ENCODE peak calls at places on chromosomes 11 and 22, in five cellular contexts. P is A172, G is nucleus accumbens, B is Kasumi-1, L is glomerular endothelial cell. A is an unnamed sample.

GRCh38 chr22:46539169-46539568 is 1.7 kb upstream of the CELSR1 start:
- DNase-seq in P (peak; percentile 21), G (no peak), B (no peak), L (no peak), A (no peak)

GRCh38 chr11:1513326-1514296 is 27.0 kb upstream of the MOB2 start:
- DNase-seq in P (no peak), G (no peak), B (no peak), L (no peak), A (no peak)

GRCh38 chr11:75077316-75077715 is 19.4 kb downstream of the OR2AT4 start:
- DNase-seq in P (no peak), G (no peak), B (no peak), L (no peak), A (no peak)

GRCh38 chr22:30655532-30655931 is 12.1 kb downstream of the DUSP18 start:
- DNase-seq in P (no peak), G (no peak), B (no peak), L (no peak), A (no peak)

GRCh38 chr11:67315325-67315909 is 12.1 kb downstream of the SSH3 start:
- DNase-seq in P (no peak), G (no peak), B (no peak), L (no peak), A (no peak)

GRCh38 chr22:49997932-49998717 is 14.4 kb downstream of the IL17REL start:
- DNase-seq in P (no peak), G (no peak), B (no peak), L (no peak), A (no peak)

GRCh38 chr11:66880484-66881211 is 23.8 kb downstream of the LRFN4 start:
- DNase-seq in P (no peak), G (peak; percentile 35), B (peak; percentile 57), L (no peak), A (peak; percentile 80)

GRCh38 chr11:101974255-101974654 is 57.9 kb upstream of the ANGPTL5 start:
- DNase-seq in P (no peak), G (no peak), B (no peak), L (no peak), A (no peak)

GRCh38 chr22:35425971-35426800 is 26.2 kb downstream of the MCM5 start:
- DNase-seq in P (peak; percentile 42), G (no peak), B (no peak), L (no peak), A (no peak)

GRCh38 chr11:78417175-78417887 is at the start of gene GAB2:
- DNase-seq in P (no peak), G (no peak), B (no peak), L (no peak), A (no peak)

GRCh38 chr22:29171721-29172120 is 34.0 kb upstream of the EMID1 start:
- DNase-seq in P (no peak), G (no peak), B (no peak), L (no peak), A (no peak)

GRCh38 chr22:50599816-50600454 is 658 bp upstream of the MAPK8IP2 start:
- DNase-seq in P (no peak), G (peak; percentile 26), B (peak; percentile 46), L (no peak), A (no peak)

GRCh38 chr22:20268350-20269012 is 363 bp upstream of the RTN4R start:
- DNase-seq in P (no peak), G (peak; percentile 36), B (peak; percentile 19), L (no peak), A (peak; percentile 9)

GRCh38 chr11:61603667-61604066 is 22.8 kb upstream of the SYT7 start:
- DNase-seq in P (no peak), G (no peak), B (no peak), L (no peak), A (no peak)

GRCh38 chr11:78039391-78039918 is 16.4 kb upstream of the KCTD14 start:
- DNase-seq in P (no peak), G (no peak), B (no peak), L (no peak), A (no peak)

GRCh38 chr11:61024938-61025818 is 53.7 kb downstream of the CD6 start:
- DNase-seq in P (no peak), G (no peak), B (no peak), L (no peak), A (no peak)

GRCh38 chr11:61949169-61950034 is 749 bp upstream of the BEST1 start:
- DNase-seq in P (peak; percentile 79), G (peak; percentile 87), B (peak; percentile 24), L (no peak), A (peak; percentile 79)

GRCh38 chr11:73592640-73593039 is 5.3 kb downstream of the FAM168A start:
- DNase-seq in P (no peak), G (no peak), B (no peak), L (no peak), A (no peak)

GRCh38 chr11:13577881-13578280 is 82.1 kb upstream of the PTH start:
- DNase-seq in P (no peak), G (no peak), B (no peak), L (no peak), A (no peak)

GRCh38 chr11:44208976-44209603 is 100.8 kb downstream of the ALX4 start:
- DNase-seq in P (no peak), G (no peak), B (no peak), L (no peak), A (no peak)

GRCh38 chr22:46178755-46179505 is 28.6 kb downstream of the PPARA start:
- DNase-seq in P (no peak), G (no peak), B (no peak), L (no peak), A (no peak)

GRCh38 chr22:38674888-38675287 is 6.9 kb upstream of the TOMM22 start:
- DNase-seq in P (no peak), G (no peak), B (no peak), L (no peak), A (no peak)

GRCh38 chr22:20940904-20941385 is 23.7 kb downstream of the CRKL start:
- DNase-seq in P (no peak), G (no peak), B (no peak), L (no peak), A (no peak)

GRCh38 chr22:46201059-46201757 is 48.9 kb downstream of the CDPF1 start:
- DNase-seq in P (no peak), G (no peak), B (no peak), L (no peak), A (no peak)

GRCh38 chr11:62547691-62548281 is 1.2 kb upstream of the AHNAK start:
- DNase-seq in P (peak; percentile 60), G (no peak), B (no peak), L (no peak), A (no peak)

GRCh38 chr11:123544631-123545375 is 109.6 kb downstream of the SCN3B start:
- DNase-seq in P (no peak), G (peak; percentile 44), B (no peak), L (no peak), A (peak; percentile 51)

GRCh38 chr22:37619991-37620390 is 11.4 kb downstream of the GGA1 start:
- DNase-seq in P (no peak), G (no peak), B (no peak), L (no peak), A (no peak)

GRCh38 chr11:62491571-62492329 is 54.9 kb downstream of the AHNAK start:
- DNase-seq in P (no peak), G (no peak), B (no peak), L (no peak), A (no peak)

GRCh38 chr11:63826471-63827190 is 12.3 kb upstream of the MARK2 start:
- DNase-seq in P (no peak), G (no peak), B (no peak), L (no peak), A (no peak)

GRCh38 chr11:75802913-75803820 is 11.8 kb upstream of the UVRAG start:
- DNase-seq in P (peak; percentile 65), G (peak; percentile 63), B (peak; percentile 79), L (no peak), A (peak; percentile 27)

GRCh38 chr22:19823638-19824196 is 31.0 kb downstream of the GNB1L start:
- DNase-seq in P (no peak), G (no peak), B (no peak), L (no peak), A (no peak)

GRCh38 chr22:33401291-33401690 is 343.1 kb upstream of the SYN3 start:
- DNase-seq in P (peak; percentile 19), G (no peak), B (no peak), L (no peak), A (no peak)

GRCh38 chr22:44455963-44456358 is 42.1 kb downstream of the RTL6 start:
- DNase-seq in P (no peak), G (no peak), B (no peak), L (no peak), A (no peak)

GRCh38 chr11:61020706-61021235 is 49.3 kb downstream of the CD6 start:
- DNase-seq in P (no peak), G (no peak), B (no peak), L (no peak), A (no peak)